ENCODE peak calls at places on chromosomes 12 and 14, in seven cellular contexts. One of them, this sample, is unnamed.

GRCh38 chr12:2482938-2483337 is 311.8 kb upstream of the FKBP4 start:
- DNase-seq in heart left ventricle: no peak
- DNase-seq in body of pancreas: no peak
- DNase-seq in IMR-90: no peak
- DNase-seq in suprapubic skin: no peak
- DNase-seq in ovary: no peak
- DNase-seq in A549: no peak
- DNase-seq in this sample: no peak

GRCh38 chr12:117622087-117622486 is 260.7 kb upstream of the NOS1 start:
- DNase-seq in ovary: no peak
- DNase-seq in suprapubic skin: no peak
- DNase-seq in body of pancreas: no peak
- DNase-seq in heart left ventricle: no peak
- DNase-seq in IMR-90: no peak
- DNase-seq in A549: no peak
- DNase-seq in this sample: no peak

GRCh38 chr14:88929656-88930436 is 105.4 kb downstream of the TTC8 start:
- DNase-seq in suprapubic skin: no peak
- DNase-seq in ovary: no peak
- DNase-seq in A549: no peak
- DNase-seq in IMR-90: no peak
- DNase-seq in body of pancreas: no peak
- DNase-seq in heart left ventricle: no peak
- DNase-seq in this sample: no peak

GRCh38 chr14:93042968-93043940 is 72.5 kb downstream of the ITPK1 start:
- DNase-seq in A549: peak; percentile 90
- DNase-seq in IMR-90: peak; percentile 63
- DNase-seq in suprapubic skin: no peak
- DNase-seq in heart left ventricle: peak; percentile 72
- DNase-seq in ovary: no peak
- DNase-seq in body of pancreas: peak; percentile 94
- DNase-seq in this sample: peak; percentile 90

GRCh38 chr14:24416254-24416931 is 13.1 kb downstream of the CBLN3 start:
- DNase-seq in A549: no peak
- DNase-seq in ovary: peak; percentile 25
- DNase-seq in suprapubic skin: no peak
- DNase-seq in IMR-90: no peak
- DNase-seq in body of pancreas: no peak
- DNase-seq in heart left ventricle: no peak
- DNase-seq in this sample: no peak

GRCh38 chr12:85029456-85029855 is 6.6 kb downstream of the TSPAN19 start:
- DNase-seq in ovary: no peak
- DNase-seq in suprapubic skin: no peak
- DNase-seq in A549: peak; percentile 16
- DNase-seq in IMR-90: peak; percentile 26
- DNase-seq in heart left ventricle: no peak
- DNase-seq in body of pancreas: no peak
- DNase-seq in this sample: no peak

GRCh38 chr12:51760231-51760630 is 88.3 kb downstream of the FIGNL2 start:
- DNase-seq in body of pancreas: no peak
- DNase-seq in A549: no peak
- DNase-seq in ovary: no peak
- DNase-seq in suprapubic skin: no peak
- DNase-seq in IMR-90: no peak
- DNase-seq in heart left ventricle: no peak
- DNase-seq in this sample: no peak

GRCh38 chr12:132954471-132955048 is 1.5 kb downstream of the ZNF605 start:
- DNase-seq in A549: peak; percentile 6
- DNase-seq in IMR-90: no peak
- DNase-seq in suprapubic skin: no peak
- DNase-seq in ovary: no peak
- DNase-seq in heart left ventricle: no peak
- DNase-seq in body of pancreas: no peak
- DNase-seq in this sample: peak; percentile 58

GRCh38 chr14:79825046-79825521 is 386.2 kb downstream of the DIO2 start:
- DNase-seq in A549: no peak
- DNase-seq in suprapubic skin: no peak
- DNase-seq in heart left ventricle: no peak
- DNase-seq in ovary: no peak
- DNase-seq in IMR-90: peak; percentile 52
- DNase-seq in body of pancreas: peak; percentile 63
- DNase-seq in this sample: no peak

DNA sequence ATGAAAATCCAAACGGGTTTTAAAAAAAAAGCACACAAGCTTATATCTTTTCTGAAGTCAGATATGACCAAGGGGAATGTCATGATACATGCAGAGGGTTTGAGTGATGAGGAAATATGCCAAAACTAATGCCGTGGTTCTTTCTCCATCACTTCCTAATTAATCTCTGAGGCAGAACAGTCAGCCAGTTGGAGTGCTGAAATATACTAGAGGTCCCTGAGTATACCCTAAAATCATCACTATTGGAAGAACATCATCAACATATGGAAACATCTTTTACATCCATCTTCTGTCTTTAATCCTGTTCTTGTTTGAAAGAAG is 160.7 kb upstream of the FAR2 start:
- DNase-seq in ovary: no peak
- DNase-seq in heart left ventricle: no peak
- DNase-seq in IMR-90: no peak
- DNase-seq in body of pancreas: no peak
- DNase-seq in suprapubic skin: no peak
- DNase-seq in A549: no peak
- DNase-seq in this sample: no peak
- TF ChIP-seq POLR2A in ovary: no peak
- TF ChIP-seq POLR2A in heart left ventricle: no peak
- TF ChIP-seq POLR2A in IMR-90: no peak
- TF ChIP-seq POLR2A in body of pancreas: no peak
- TF ChIP-seq POLR2A in suprapubic skin: no peak
- TF ChIP-seq POLR2A in A549: no peak
- TF ChIP-seq POLR2A in this sample: no peak

GRCh38 chr12:105204916-105205315 is 31.1 kb downstream of the APPL2 start:
- DNase-seq in suprapubic skin: no peak
- DNase-seq in A549: no peak
- DNase-seq in heart left ventricle: no peak
- DNase-seq in ovary: no peak
- DNase-seq in body of pancreas: no peak
- DNase-seq in IMR-90: peak; percentile 84
- DNase-seq in this sample: no peak
- H3K4me3 ChIP-seq in suprapubic skin: no peak overlapping the region
- H3K4me3 ChIP-seq in A549: no peak overlapping the region
- H3K4me3 ChIP-seq in heart left ventricle: no peak overlapping the region
- H3K4me3 ChIP-seq in ovary: no peak overlapping the region
- H3K4me3 ChIP-seq in body of pancreas: no peak overlapping the region
- H3K4me3 ChIP-seq in IMR-90: no peak overlapping the region
- H3K4me3 ChIP-seq in this sample: no peak overlapping the region

GRCh38 chr12:14696265-14696741 is at the start of gene GUCY2C:
- DNase-seq in suprapubic skin: no peak
- DNase-seq in ovary: no peak
- DNase-seq in body of pancreas: no peak
- DNase-seq in heart left ventricle: no peak
- DNase-seq in A549: no peak
- DNase-seq in IMR-90: no peak
- DNase-seq in this sample: no peak
- TF ChIP-seq POLR2A in suprapubic skin: no peak
- TF ChIP-seq POLR2A in ovary: no peak
- TF ChIP-seq POLR2A in body of pancreas: no peak
- TF ChIP-seq POLR2A in heart left ventricle: no peak
- TF ChIP-seq POLR2A in A549: no peak
- TF ChIP-seq POLR2A in IMR-90: no peak
- TF ChIP-seq POLR2A in this sample: no peak

GRCh38 chr12:45651029-45651428 is 78.5 kb upstream of the ARID2 start:
- DNase-seq in A549: no peak
- DNase-seq in ovary: no peak
- DNase-seq in IMR-90: no peak
- DNase-seq in suprapubic skin: no peak
- DNase-seq in heart left ventricle: no peak
- DNase-seq in body of pancreas: no peak
- DNase-seq in this sample: no peak

GRCh38 chr12:45655753-45656152 is 73.8 kb upstream of the ARID2 start:
- DNase-seq in body of pancreas: no peak
- DNase-seq in suprapubic skin: no peak
- DNase-seq in A549: no peak
- DNase-seq in ovary: no peak
- DNase-seq in IMR-90: no peak
- DNase-seq in heart left ventricle: no peak
- DNase-seq in this sample: no peak

GRCh38 chr12:45655186-45655585 is 74.3 kb upstream of the ARID2 start:
- DNase-seq in A549: no peak
- DNase-seq in ovary: no peak
- DNase-seq in suprapubic skin: no peak
- DNase-seq in body of pancreas: peak; percentile 16
- DNase-seq in heart left ventricle: no peak
- DNase-seq in IMR-90: peak; percentile 47
- DNase-seq in this sample: no peak

GRCh38 chr12:45658066-45658465 is 71.4 kb upstream of the ARID2 start:
- DNase-seq in IMR-90: no peak
- DNase-seq in body of pancreas: no peak
- DNase-seq in ovary: no peak
- DNase-seq in A549: no peak
- DNase-seq in heart left ventricle: no peak
- DNase-seq in suprapubic skin: no peak
- DNase-seq in this sample: no peak

DNA sequence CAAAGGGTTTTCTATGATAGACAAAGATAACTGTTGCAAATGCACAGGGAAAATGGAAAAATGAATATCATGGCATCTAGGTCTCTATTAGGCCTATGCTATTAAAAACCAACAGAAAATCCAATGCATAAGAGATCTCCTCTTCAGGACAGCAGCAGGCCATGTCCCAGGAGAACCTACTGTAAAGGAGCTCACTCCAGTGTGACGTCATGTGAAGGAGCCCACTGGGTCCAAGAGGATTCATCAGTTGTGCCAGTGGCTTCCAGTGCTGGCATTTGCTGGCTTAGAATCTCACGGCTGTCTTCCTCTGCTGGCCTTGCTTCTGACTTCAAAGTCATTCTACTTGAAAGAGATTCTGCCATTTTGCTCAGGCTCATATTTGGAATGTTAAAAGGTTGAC is 75.5 kb upstream of the ARID2 start:
- DNase-seq in A549: no peak
- DNase-seq in heart left ventricle: no peak
- DNase-seq in body of pancreas: no peak
- DNase-seq in IMR-90: no peak
- DNase-seq in suprapubic skin: no peak
- DNase-seq in ovary: no peak
- DNase-seq in this sample: no peak
- H3K4me3 ChIP-seq in A549: no peak overlapping the region
- H3K4me3 ChIP-seq in heart left ventricle: no peak overlapping the region
- H3K4me3 ChIP-seq in body of pancreas: no peak overlapping the region
- H3K4me3 ChIP-seq in IMR-90: no peak overlapping the region
- H3K4me3 ChIP-seq in suprapubic skin: no peak overlapping the region
- H3K4me3 ChIP-seq in ovary: no peak overlapping the region
- H3K4me3 ChIP-seq in this sample: no peak overlapping the region

DNA sequence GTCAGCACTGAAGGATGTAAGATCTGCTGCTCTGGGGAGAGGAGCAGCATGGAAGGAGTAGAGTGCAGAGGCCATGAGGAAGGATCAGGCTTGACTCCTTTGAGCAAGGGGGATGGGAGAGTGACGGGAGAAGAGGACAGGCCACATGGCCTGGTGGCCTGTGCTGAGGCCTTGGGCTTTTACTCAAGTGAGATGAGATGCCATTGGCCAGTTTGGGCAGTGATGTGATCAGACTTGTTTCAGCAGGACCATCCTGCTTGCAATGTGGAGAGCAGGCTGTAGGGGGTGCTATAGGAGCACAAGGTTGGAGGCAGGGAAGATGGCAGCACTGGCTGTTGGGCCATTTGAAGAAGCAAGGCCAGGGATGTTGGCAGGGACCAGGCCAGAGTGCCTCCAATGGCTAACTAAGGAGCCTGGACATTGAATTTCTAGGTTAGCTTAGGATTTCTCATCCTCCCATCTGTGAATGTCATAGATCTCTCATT is 23.6 kb downstream of the FGF23 start:
- DNase-seq in body of pancreas: no peak
- DNase-seq in A549: no peak
- DNase-seq in heart left ventricle: peak; percentile 17
- DNase-seq in ovary: no peak
- DNase-seq in IMR-90: peak; percentile 8
- DNase-seq in suprapubic skin: no peak
- DNase-seq in this sample: no peak
- TF ChIP-seq POLR2A in body of pancreas: no peak
- TF ChIP-seq POLR2A in A549: no peak
- TF ChIP-seq POLR2A in heart left ventricle: no peak
- TF ChIP-seq POLR2A in ovary: no peak
- TF ChIP-seq POLR2A in IMR-90: no peak
- TF ChIP-seq POLR2A in suprapubic skin: no peak
- TF ChIP-seq POLR2A in this sample: no peak

GRCh38 chr12:107318554-107318803 is 225.1 kb upstream of the CRY1 start:
- DNase-seq in suprapubic skin: no peak
- DNase-seq in body of pancreas: no peak
- DNase-seq in A549: no peak
- DNase-seq in ovary: no peak
- DNase-seq in IMR-90: no peak
- DNase-seq in heart left ventricle: no peak
- DNase-seq in this sample: peak; percentile 88
- H3K4me3 ChIP-seq in suprapubic skin: peak overlapping the region; percentile 68
- H3K4me3 ChIP-seq in body of pancreas: peak overlapping the region; percentile 17
- H3K4me3 ChIP-seq in A549: peak overlapping the region; percentile 88
- H3K4me3 ChIP-seq in ovary: no peak overlapping the region
- H3K4me3 ChIP-seq in IMR-90: peak overlapping the region; percentile 48
- H3K4me3 ChIP-seq in heart left ventricle: peak overlapping the region; percentile 67
- H3K4me3 ChIP-seq in this sample: peak overlapping the region; percentile 29

DNA sequence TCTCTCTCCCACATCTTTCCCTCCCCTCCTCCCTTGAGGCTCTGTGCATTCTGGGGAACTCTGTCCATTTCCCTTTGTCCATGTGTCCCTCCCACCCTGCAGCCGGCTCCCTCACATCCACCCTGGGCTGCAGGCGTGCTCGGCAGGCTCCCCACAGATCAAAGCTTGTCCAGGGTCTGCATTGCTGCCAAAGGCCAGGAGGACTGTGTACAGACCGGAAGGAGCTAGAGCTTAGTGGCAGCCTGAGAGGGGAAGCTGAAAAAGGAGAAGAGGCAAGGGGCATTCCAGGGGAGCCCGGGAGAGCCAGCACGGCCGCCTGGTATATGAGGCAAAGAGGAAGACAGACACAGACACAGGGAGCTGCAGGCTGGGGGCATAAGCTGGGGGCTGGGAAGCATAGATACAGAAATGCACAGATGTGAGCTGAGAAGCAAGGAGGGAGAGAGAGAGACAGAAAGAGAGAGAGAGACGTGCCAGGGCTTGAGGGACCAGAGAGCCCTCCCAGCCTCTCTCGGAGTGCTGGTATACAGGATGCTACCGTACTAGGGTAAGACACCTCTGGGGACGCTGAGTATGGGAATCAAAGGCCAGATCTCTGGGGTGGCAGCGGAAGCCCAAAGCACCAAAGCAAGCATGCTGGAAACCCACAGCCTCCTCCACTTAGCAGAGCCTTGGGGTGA is 3.3 kb downstream of the CD4 start:
- DNase-seq in suprapubic skin: no peak
- DNase-seq in A549: no peak
- DNase-seq in heart left ventricle: peak; percentile 42
- DNase-seq in IMR-90: peak; percentile 13
- DNase-seq in ovary: no peak
- DNase-seq in body of pancreas: peak; percentile 55
- DNase-seq in this sample: no peak
- TF ChIP-seq POLR2A in suprapubic skin: no peak
- TF ChIP-seq POLR2A in A549: no peak
- TF ChIP-seq POLR2A in heart left ventricle: no peak
- TF ChIP-seq POLR2A in IMR-90: no peak
- TF ChIP-seq POLR2A in ovary: no peak
- TF ChIP-seq POLR2A in body of pancreas: no peak
- TF ChIP-seq POLR2A in this sample: no peak